ENCODE peak calls at places on chromosome 15, in six cellular contexts. E is activated naive CD4-positive, alpha-beta T cell treated with Interleukin-2 at 50 U/mL for 16 hours; Q is AML-193; F is GDM1; K is MCF 10A; O is stimulated activated CD8-positive, alpha-beta memory T cell treated with anti-CD3 and anti-CD28 coated beads, Interleukin-4, amount 100 ng/mL, for 1 hour. L is an unnamed sample.

GRCh38 chr15:68614621-68615035 is 35.8 kb downstream of the CORO2B start:
- DNase-seq in E (no peak), Q (no peak), F (no peak), K (no peak), O (no peak), L (no peak)

GRCh38 chr15:91289324-91289723 is 189.3 kb downstream of the SV2B start:
- DNase-seq in E (no peak), Q (peak), F (peak), K (no peak), O (no peak), L (no peak)

GRCh38 chr15:34889486-34889885 is 80.1 kb downstream of the AQR start:
- DNase-seq in E (no peak), Q (no peak), F (no peak), K (peak), O (no peak), L (no peak)

GRCh38 chr15:99169769-99170311 is 65.0 kb downstream of the SYNM start:
- DNase-seq in E (no peak), Q (no peak), F (no peak), K (no peak), O (no peak), L (no peak)

GRCh38 chr15:71136159-71137137 is 21.2 kb downstream of the THSD4 start:
- DNase-seq in E (no peak), Q (no peak), F (no peak), K (peak), O (no peak), L (no peak)

GRCh38 chr15:91032919-91033803 is 10.8 kb upstream of the VPS33B start:
- DNase-seq in E (peak), Q (peak), F (peak), K (peak), O (no peak), L (peak)

GRCh38 chr15:99437315-99438221 is 128.2 kb upstream of the MEF2A start:
- DNase-seq in E (no peak), Q (no peak), F (no peak), K (no peak), O (no peak), L (no peak)

GRCh38 chr15:78507831-78508160 is 419 bp downstream of the HYKK start:
- DNase-seq in E (no peak), Q (no peak), F (no peak), K (no peak), O (no peak), L (no peak)

GRCh38 chr15:72276326-72276700 is 4.0 kb upstream of the PARP6 start:
- DNase-seq in E (no peak), Q (no peak), F (no peak), K (no peak), O (no peak), L (no peak)

GRCh38 chr15:101150723-101151040 is 101.2 kb downstream of the CHSY1 start:
- DNase-seq in E (no peak), Q (no peak), F (no peak), K (no peak), O (no peak), L (no peak)